ENCODE peak calls at places on chromosomes 16 and 17, in four cellular contexts. Z is Peyer's patch, P is endothelial cell, X is mesendoderm. L is an unnamed sample.
A peak's percentile ranks its signal among the peaks of the same experiment; 100 is the strongest.

GRCh38 chr17:207775-208174 is 26.3 kb upstream of the DOC2B start:
- DNase-seq in P (no peak), X (no peak), Z (no peak), L (no peak)

GRCh38 chr17:29514792-29515191 is 52.0 kb downstream of the ABHD15 start:
- DNase-seq in P (no peak), X (no peak), Z (no peak), L (no peak)

GRCh38 chr16:59573528-59574271 is 839.6 kb upstream of the GOT2 start:
- DNase-seq in Z (no peak), X (no peak), P (no peak), L (no peak)

GRCh38 chr16:57167951-57168350 is 17.9 kb downstream of the PSME3IP1 start:
- DNase-seq in P (no peak), X (peak; percentile 64), Z (no peak), L (peak; percentile 64)

GRCh38 chr17:10265100-10265810 is 66.8 kb upstream of the GAS7 start:
- DNase-seq in Z (no peak), P (no peak), X (no peak), L (no peak)

GRCh38 chr16:57838161-57838560 is 35.9 kb upstream of the KIFC3 start:
- DNase-seq in X (no peak), Z (no peak), P (no peak), L (no peak)

GRCh38 chr16:17766012-17766411 is 295.3 kb upstream of the XYLT1 start:
- DNase-seq in X (no peak), Z (no peak), P (no peak), L (no peak)

GRCh38 chr17:27315322-27315721 is 21.4 kb downstream of the WSB1 start:
- DNase-seq in P (no peak), X (no peak), Z (no peak), L (no peak)

GRCh38 chr17:78952706-78953105 is 27.0 kb downstream of the LGALS3BP start:
- DNase-seq in P (no peak), X (no peak), Z (no peak), L (no peak)

GRCh38 chr16:89001117-89002027 is 24.4 kb upstream of the CBFA2T3 start:
- DNase-seq in X (peak; percentile 78), Z (no peak), P (no peak), L (peak; percentile 70)

GRCh38 chr17:71180801-71181385 is 939.9 kb upstream of the SOX9 start:
- DNase-seq in P (no peak), X (no peak), Z (no peak), L (no peak)

GRCh38 chr16:88681709-88682451 is 4.4 kb downstream of the SNAI3 start:
- DNase-seq in Z (peak; percentile 97), X (no peak), P (no peak), L (no peak)

GRCh38 chr17:37706446-37706845 is 38.4 kb downstream of the HNF1B start:
- DNase-seq in P (no peak), X (no peak), Z (no peak), L (no peak)

GRCh38 chr17:61422116-61422799 is 22.6 kb downstream of the TBX2 start:
- DNase-seq in P (no peak), Z (no peak), X (no peak), L (no peak)

GRCh38 chr16:66656547-66656946 is 40.0 kb downstream of the CMTM4 start:
- DNase-seq in X (no peak), Z (no peak), P (no peak), L (no peak)

GRCh38 chr17:40069751-40070643 is 7.2 kb downstream of the THRA start:
- DNase-seq in P (no peak), Z (peak; percentile 63), X (no peak), L (no peak)

GRCh38 chr16:65965632-65966031 is 400.9 kb upstream of the CDH5 start:
- DNase-seq in Z (no peak), X (no peak), P (no peak), L (no peak)

GRCh38 chr16:79754081-79754872 is 153.7 kb upstream of the MAF start:
- DNase-seq in P (no peak), X (peak; percentile 64), Z (no peak), L (no peak)

GRCh38 chr16:75377971-75378386 is 55.3 kb downstream of the CFDP1 start:
- DNase-seq in P (peak; percentile 28), Z (no peak), X (peak; percentile 83), L (peak; percentile 83)

GRCh38 chr16:67995423-67995822 is 3.9 kb downstream of the DPEP2 start:
- DNase-seq in P (no peak), X (no peak), Z (no peak), L (no peak)

GRCh38 chr17:76121932-76122383 is 18.4 kb upstream of the EXOC7 start:
- DNase-seq in Z (peak; percentile 29), X (peak; percentile 47), P (no peak), L (no peak)

GRCh38 chr16:566475-567361 is at the start of gene NHLRC4:
- DNase-seq in X (peak; percentile 76), Z (peak; percentile 85), P (peak; percentile 40), L (peak; percentile 48)

GRCh38 chr17:58330997-58331814 is 2.6 kb upstream of the TSPOAP1 start:
- DNase-seq in Z (peak; percentile 88), P (no peak), X (no peak), L (no peak)

GRCh38 chr17:2171725-2172446 is 117.0 kb downstream of the HIC1 start:
- DNase-seq in P (no peak), X (peak; percentile 66), Z (no peak), L (no peak)

GRCh38 chr16:10935491-10935890 is 6.8 kb downstream of the DEXI start:
- DNase-seq in P (no peak), Z (no peak), X (no peak), L (no peak)

GRCh38 chr16:67504190-67505021 is 21.1 kb upstream of the AGRP start:
- DNase-seq in X (no peak), P (no peak), Z (peak; percentile 64), L (no peak)

GRCh38 chr17:5485270-5486205 is at the start of gene DERL2:
- DNase-seq in P (no peak), X (peak; percentile 77), Z (no peak), L (peak; percentile 78)

GRCh38 chr16:7025616-7026190 is 306.9 kb upstream of the RBFOX1 start:
- DNase-seq in X (peak; percentile 91), Z (no peak), P (peak; percentile 57), L (peak; percentile 91)

GRCh38 chr16:8999800-9000199 is 36.1 kb upstream of the USP7 start:
- DNase-seq in Z (no peak), X (no peak), P (no peak), L (no peak)

GRCh38 chr16:76502555-76502954 is 225.4 kb downstream of the CNTNAP4 start:
- DNase-seq in P (no peak), X (no peak), Z (no peak), L (no peak)

L was measured in neural progenitor cell.